ENCODE peak calls at places on chromosomes 12 and 14, in six cellular contexts. A is CD8-positive, alpha-beta memory T cell; M is tibial artery; D is neural progenitor cell; V is H4; R is psoas muscle. Y is an unnamed sample.

GRCh38 chr12:102638777-102639176 is 158.4 kb upstream of the IGF1 start:
- DNase-seq in D (no peak), A (no peak), R (no peak), V (no peak), M (no peak), Y (no peak)

GRCh38 chr12:68224613-68225285 is 861 bp downstream of the IL26 start:
- DNase-seq in R (no peak), D (no peak), M (no peak), V (no peak), A (no peak), Y (no peak)

GRCh38 chr14:50018236-50019210 is 97.8 kb downstream of the VCPKMT start:
- DNase-seq in V (peak), D (no peak), M (peak), R (no peak), A (no peak), Y (no peak)

GRCh38 chr12:19373569-19373968 is 65.7 kb upstream of the AEBP2 start:
- DNase-seq in V (no peak), A (no peak), R (no peak), D (no peak), M (no peak), Y (no peak)

GRCh38 chr14:54002653-54003052 is 46.0 kb upstream of the BMP4 start:
- DNase-seq in V (no peak), M (no peak), D (no peak), A (no peak), R (no peak), Y (no peak)

GRCh38 chr14:99425272-99425681 is 55.4 kb downstream of the SETD3 start:
- DNase-seq in V (no peak), A (no peak), D (no peak), M (no peak), R (peak), Y (peak)

GRCh38 chr12:51254592-51254991 is 15.6 kb downstream of the SMAGP start:
- DNase-seq in R (no peak), D (no peak), A (no peak), M (no peak), V (no peak), Y (no peak)

GRCh38 chr12:6033546-6033945 is 88.5 kb upstream of the ANO2 start:
- DNase-seq in M (peak), R (no peak), D (no peak), A (no peak), V (no peak), Y (no peak)

Y was measured in breast epithelium.